ENCODE peak calls at places on chromosomes 12 and 14, in nine cellular contexts. R is progenitor cell of endocrine pancreas; G is germinal center; U is left cardiac atrium; I is stimulated activated CD4-positive, alpha-beta T cell treated with anti-CD3 and anti-CD28 coated beads, Interleukin-1b, Interleukin-23, amount 100 ng/mL, for 48 hours; Z is SW480; A is uterus; P is NCI-H2081; X is caudate nucleus. O is an unnamed sample.

GRCh38 chr12:124849382-124849781 is 14.3 kb downstream of the SCARB1 start:
- DNase-seq in Z (no peak), U (peak), P (no peak), A (no peak), R (no peak), I (no peak), G (no peak), X (no peak), O (no peak)

GRCh38 chr14:99481745-99482099 is 513 bp downstream of the CCNK start:
- DNase-seq in P (no peak), Z (peak), R (no peak), U (no peak), G (peak), X (no peak), I (no peak), A (no peak), O (peak)

GRCh38 chr12:122917508-122918227 is 21.7 kb upstream of the VPS37B start:
- DNase-seq in X (no peak), G (no peak), I (no peak), U (peak), P (no peak), Z (no peak), A (no peak), R (no peak), O (peak)

GRCh38 chr14:25274529-25274928 is 224.6 kb upstream of the STXBP6 start:
- DNase-seq in G (no peak), P (no peak), U (no peak), R (no peak), A (no peak), X (no peak), Z (no peak), I (no peak), O (no peak)

GRCh38 chr12:108302471-108303311 is 36.4 kb downstream of the CMKLR1 start:
- DNase-seq in G (no peak), A (peak), U (peak), I (no peak), Z (peak), X (peak), R (peak), P (no peak), O (peak)

GRCh38 chr12:103639983-103640382 is 52.9 kb downstream of the STAB2 start:
- DNase-seq in I (no peak), A (no peak), G (no peak), U (no peak), R (no peak), Z (no peak), P (no peak), X (no peak), O (no peak)

GRCh38 chr12:65565601-65566560 is 258.4 kb upstream of the HMGA2 start:
- DNase-seq in A (no peak), P (no peak), R (no peak), U (no peak), G (no peak), I (no peak), Z (no peak), X (no peak), O (peak)

GRCh38 chr14:86646688-86647687 is 1117.0 kb downstream of the FLRT2 start:
- DNase-seq in A (no peak), Z (no peak), R (no peak), G (no peak), P (no peak), U (no peak), X (no peak), I (no peak), O (no peak)

GRCh38 chr14:32933943-32934890 is 4.5 kb upstream of the NPAS3 start:
- DNase-seq in Z (no peak), P (peak), X (peak), I (no peak), U (no peak), A (peak), G (no peak), R (peak), O (peak)

GRCh38 chr12:17652436-17652835 is 437.6 kb downstream of the RERGL start:
- DNase-seq in U (no peak), X (no peak), Z (no peak), A (no peak), I (no peak), R (no peak), P (no peak), G (no peak), O (no peak)

GRCh38 chr12:1413930-1414329 is 180.5 kb downstream of the FBXL14 start:
- DNase-seq in P (no peak), I (no peak), Z (no peak), R (no peak), G (no peak), X (no peak), U (no peak), A (no peak), O (no peak)

GRCh38 chr14:64388533-64389243 is 535 bp downstream of the MTHFD1 start:
- DNase-seq in Z (peak), R (peak), P (peak), X (peak), A (peak), U (no peak), G (peak), I (peak), O (peak)

GRCh38 chr14:96098309-96098998 is 59.3 kb downstream of the C14orf132 start:
- DNase-seq in I (no peak), A (peak), U (no peak), P (peak), Z (peak), G (no peak), X (peak), R (peak), O (peak)

GRCh38 chr14:88929656-88930436 is 105.4 kb downstream of the TTC8 start:
- DNase-seq in G (peak), A (no peak), R (no peak), Z (no peak), X (no peak), U (no peak), P (no peak), I (no peak), O (no peak)

GRCh38 chr12:49843871-49844437 is 1.0 kb upstream of the BCDIN3D start:
- DNase-seq in R (no peak), I (no peak), G (no peak), Z (no peak), P (no peak), A (no peak), X (no peak), U (no peak), O (no peak)

GRCh38 chr12:109759076-109759420 is 45.4 kb downstream of the FAM222A start:
- DNase-seq in R (no peak), I (no peak), Z (no peak), P (no peak), A (peak), X (no peak), G (no peak), U (no peak), O (no peak)